ENCODE peak calls at places on chromosomes 16 and 17, in five cellular contexts. One of them, this sample, is unnamed.

GRCh38 chr17:11638700-11639265 is 40.5 kb downstream of the DNAH9 start:
- DNase-seq in M059J: no peak
- DNase-seq in NCI-H2081 treated with DMSO at 0.1 percent for 48 hours: no peak
- DNase-seq in stimulated activated naive CD4-positive, alpha-beta T cell: no peak
- DNase-seq in sciatic nerve: no peak
- DNase-seq in this sample: no peak

GRCh38 chr17:20276430-20276829 is 190.9 kb downstream of the LGALS9B start:
- DNase-seq in M059J: no peak
- DNase-seq in NCI-H2081 treated with DMSO at 0.1 percent for 48 hours: no peak
- DNase-seq in stimulated activated naive CD4-positive, alpha-beta T cell: peak; percentile 10
- DNase-seq in sciatic nerve: no peak
- DNase-seq in this sample: no peak

GRCh38 chr16:81732699-81733098 is 46.4 kb upstream of the PLCG2 start:
- DNase-seq in M059J: no peak
- DNase-seq in NCI-H2081 treated with DMSO at 0.1 percent for 48 hours: no peak
- DNase-seq in stimulated activated naive CD4-positive, alpha-beta T cell: no peak
- DNase-seq in sciatic nerve: no peak
- DNase-seq in this sample: no peak

GRCh38 chr16:26457896-26458295 is 608.8 kb upstream of the C16orf82 start:
- DNase-seq in M059J: no peak
- DNase-seq in NCI-H2081 treated with DMSO at 0.1 percent for 48 hours: no peak
- DNase-seq in stimulated activated naive CD4-positive, alpha-beta T cell: no peak
- DNase-seq in sciatic nerve: no peak
- DNase-seq in this sample: no peak

GRCh38 chr16:53224932-53225533 is 170.2 kb downstream of the CHD9 start:
- DNase-seq in M059J: peak; percentile 56
- DNase-seq in NCI-H2081 treated with DMSO at 0.1 percent for 48 hours: no peak
- DNase-seq in stimulated activated naive CD4-positive, alpha-beta T cell: no peak
- DNase-seq in sciatic nerve: no peak
- DNase-seq in this sample: no peak

GRCh38 chr17:56891751-56892150 is 22.1 kb downstream of the TRIM25 start:
- DNase-seq in M059J: no peak
- DNase-seq in NCI-H2081 treated with DMSO at 0.1 percent for 48 hours: no peak
- DNase-seq in stimulated activated naive CD4-positive, alpha-beta T cell: peak; percentile 44
- DNase-seq in sciatic nerve: peak; percentile 63
- DNase-seq in this sample: no peak

GRCh38 chr17:71163121-71163812 is 957.6 kb upstream of the SOX9 start:
- DNase-seq in M059J: peak; percentile 90
- DNase-seq in NCI-H2081 treated with DMSO at 0.1 percent for 48 hours: peak; percentile 100
- DNase-seq in stimulated activated naive CD4-positive, alpha-beta T cell: no peak
- DNase-seq in sciatic nerve: no peak
- DNase-seq in this sample: no peak

GRCh38 chr17:75250009-75250471 is 11.4 kb downstream of the GGA3 start:
- DNase-seq in M059J: no peak
- DNase-seq in NCI-H2081 treated with DMSO at 0.1 percent for 48 hours: no peak
- DNase-seq in stimulated activated naive CD4-positive, alpha-beta T cell: peak; percentile 21
- DNase-seq in sciatic nerve: no peak
- DNase-seq in this sample: no peak

GRCh38 chr17:69643686-69644085 is 229.2 kb downstream of the MAP2K6 start:
- DNase-seq in M059J: no peak
- DNase-seq in NCI-H2081 treated with DMSO at 0.1 percent for 48 hours: no peak
- DNase-seq in stimulated activated naive CD4-positive, alpha-beta T cell: no peak
- DNase-seq in sciatic nerve: no peak
- DNase-seq in this sample: no peak

GRCh38 chr16:80029381-80029630 is 428.8 kb upstream of the MAF start:
- DNase-seq in M059J: no peak
- DNase-seq in NCI-H2081 treated with DMSO at 0.1 percent for 48 hours: no peak
- DNase-seq in stimulated activated naive CD4-positive, alpha-beta T cell: no peak
- DNase-seq in sciatic nerve: no peak
- DNase-seq in this sample: no peak

GRCh38 chr17:55482591-55483389 is 28.5 kb downstream of the SMIM36 start:
- DNase-seq in M059J: no peak
- DNase-seq in NCI-H2081 treated with DMSO at 0.1 percent for 48 hours: no peak
- DNase-seq in stimulated activated naive CD4-positive, alpha-beta T cell: no peak
- DNase-seq in sciatic nerve: no peak
- DNase-seq in this sample: no peak

GRCh38 chr16:48444574-48444973 is 59.4 kb upstream of the SIAH1 start:
- DNase-seq in M059J: peak; percentile 95
- DNase-seq in NCI-H2081 treated with DMSO at 0.1 percent for 48 hours: no peak
- DNase-seq in stimulated activated naive CD4-positive, alpha-beta T cell: no peak
- DNase-seq in sciatic nerve: no peak
- DNase-seq in this sample: peak; percentile 58

GRCh38 chr16:12573730-12574383 is 229.8 kb downstream of the CPPED1 start:
- DNase-seq in M059J: peak; percentile 66
- DNase-seq in NCI-H2081 treated with DMSO at 0.1 percent for 48 hours: no peak
- DNase-seq in stimulated activated naive CD4-positive, alpha-beta T cell: peak; percentile 9
- DNase-seq in sciatic nerve: peak; percentile 60
- DNase-seq in this sample: no peak

GRCh38 chr16:5062051-5062450 is 3.7 kb downstream of the C16orf89 start:
- DNase-seq in M059J: no peak
- DNase-seq in NCI-H2081 treated with DMSO at 0.1 percent for 48 hours: no peak
- DNase-seq in stimulated activated naive CD4-positive, alpha-beta T cell: no peak
- DNase-seq in sciatic nerve: no peak
- DNase-seq in this sample: no peak

This sample was measured in AG04450.